ENCODE peak calls at places on chromosomes 2 and 18, in ten cellular contexts. W is Caco-2, B is activated T-cell treated with anti-CD3 and anti-CD28 coated beads for 1 hour, T is NCI-H524 treated with DMSO at 0.1 percent for 48 hours, D is endothelial cell, P is iris pigment epithelial cell, G is EH, M is brain microvascular endothelial cell, U is HCT116, V is coronary artery. J is an unnamed sample.

GRCh38 chr18:56139372-56139771 is 499.0 kb downstream of the TXNL1 start:
- DNase-seq in W (no peak), B (no peak), T (no peak), D (no peak), P (no peak), G (peak; percentile 80), M (no peak), U (no peak), V (no peak), J (no peak)

GRCh38 chr2:77807531-77808215 is 285.5 kb upstream of the LRRTM4 start:
- DNase-seq in W (peak; percentile 49), B (no peak), T (no peak), D (no peak), P (peak; percentile 5), G (no peak), M (no peak), U (no peak), V (no peak), J (no peak)

GRCh38 chr2:28160986-28161425 is 231.7 kb upstream of the FOSL2 start:
- DNase-seq in W (no peak), B (no peak), T (no peak), D (no peak), P (peak; percentile 58), G (peak; percentile 92), M (no peak), U (no peak), V (no peak), J (peak; percentile 72)

GRCh38 chr2:176325732-176326131 is 56.5 kb downstream of the MTX2 start:
- DNase-seq in W (no peak), B (no peak), T (no peak), D (peak; percentile 8), P (no peak), G (no peak), M (no peak), U (no peak), V (no peak), J (peak; percentile 1)

GRCh38 chr2:207254526-207255464 is 89.0 kb upstream of the KLF7 start:
- DNase-seq in W (no peak), B (no peak), T (no peak), D (no peak), P (peak; percentile 87), G (peak; percentile 87), M (peak; percentile 57), U (no peak), V (no peak), J (no peak)

GRCh38 chr2:46839045-46839444 is 76.6 kb downstream of the MCFD2 start:
- DNase-seq in W (no peak), B (no peak), T (no peak), D (no peak), P (no peak), G (no peak), M (no peak), U (no peak), V (no peak), J (no peak)

GRCh38 chr2:219829968-219830738 is 202.7 kb downstream of the SLC4A3 start:
- DNase-seq in W (no peak), B (no peak), T (no peak), D (no peak), P (no peak), G (no peak), M (no peak), U (no peak), V (no peak), J (no peak)

GRCh38 chr18:11096839-11097750 is 52.3 kb downstream of the PIEZO2 start:
- DNase-seq in W (no peak), B (no peak), T (no peak), D (no peak), P (no peak), G (no peak), M (peak; percentile 29), U (no peak), V (no peak), J (no peak)

GRCh38 chr2:155689791-155690190 is 642.7 kb downstream of the NR4A2 start:
- DNase-seq in W (no peak), B (no peak), T (no peak), D (no peak), P (no peak), G (no peak), M (no peak), U (no peak), V (no peak), J (no peak)

GRCh38 chr2:240795468-240795867 is 24.6 kb downstream of the KIF1A start:
- DNase-seq in W (no peak), B (no peak), T (no peak), D (no peak), P (no peak), G (no peak), M (no peak), U (no peak), V (no peak), J (no peak)

GRCh38 chr2:31534636-31535035 is 46.1 kb downstream of the SRD5A2 start:
- DNase-seq in W (no peak), B (no peak), T (no peak), D (no peak), P (no peak), G (no peak), M (no peak), U (no peak), V (no peak), J (no peak)

GRCh38 chr18:63867368-63867767 is 20.1 kb upstream of the SERPINB2 start:
- DNase-seq in W (no peak), B (no peak), T (no peak), D (no peak), P (no peak), G (no peak), M (no peak), U (no peak), V (no peak), J (no peak)

GRCh38 chr2:152445791-152446201 is 110.8 kb downstream of the FMNL2 start:
- DNase-seq in W (no peak), B (no peak), T (no peak), D (no peak), P (peak; percentile 94), G (peak; percentile 95), M (peak; percentile 78), U (no peak), V (no peak), J (peak; percentile 83)

GRCh38 chr2:38199129-38199528 is 123.2 kb upstream of the CYP1B1 start:
- DNase-seq in W (no peak), B (no peak), T (no peak), D (no peak), P (no peak), G (no peak), M (no peak), U (no peak), V (no peak), J (no peak)

GRCh38 chr2:120209427-120210233 is 13.6 kb downstream of the TMEM185B start:
- DNase-seq in W (no peak), B (no peak), T (no peak), D (no peak), P (no peak), G (no peak), M (no peak), U (no peak), V (no peak), J (no peak)